ENCODE peak calls at places on chromosomes 12 and 14, in ten cellular contexts. One of them, this sample, is unnamed.

GRCh38 chr12:91778091-91778819 is 367.4 kb downstream of the BTG1 start:
- DNase-seq in neuronal stem cell: no peak
- DNase-seq in bronchial epithelial cell: peak; percentile 17
- DNase-seq in HepG2: no peak
- DNase-seq in activated naive CD4-positive, alpha-beta T cell treated with anti-CD3 and anti-CD28 coated beads, Interleukin-2, amount 10 ng/mL, durations not matched to agents 7 days and 5 days: peak; percentile 22
- DNase-seq in NCI-H2227 treated with DMSO at 0.1 percent for 48 hours: no peak
- DNase-seq in GM20000: peak; percentile 4
- DNase-seq in midbrain: no peak
- DNase-seq in NCI-H1092: no peak
- DNase-seq in WTC11: no peak
- DNase-seq in this sample: no peak

GRCh38 chr12:109999983-110000505 is 814 bp downstream of the ANKRD13A start:
- DNase-seq in neuronal stem cell: peak; percentile 21
- DNase-seq in bronchial epithelial cell: no peak
- DNase-seq in HepG2: no peak
- DNase-seq in activated naive CD4-positive, alpha-beta T cell treated with anti-CD3 and anti-CD28 coated beads, Interleukin-2, amount 10 ng/mL, durations not matched to agents 7 days and 5 days: peak; percentile 30
- DNase-seq in NCI-H2227 treated with DMSO at 0.1 percent for 48 hours: no peak
- DNase-seq in GM20000: no peak
- DNase-seq in midbrain: no peak
- DNase-seq in NCI-H1092: no peak
- DNase-seq in WTC11: peak; percentile 25
- DNase-seq in this sample: no peak

GRCh38 chr12:69933115-69933552 is 108.1 kb downstream of the MYRFL start:
- DNase-seq in neuronal stem cell: no peak
- DNase-seq in bronchial epithelial cell: no peak
- DNase-seq in HepG2: no peak
- DNase-seq in activated naive CD4-positive, alpha-beta T cell treated with anti-CD3 and anti-CD28 coated beads, Interleukin-2, amount 10 ng/mL, durations not matched to agents 7 days and 5 days: no peak
- DNase-seq in NCI-H2227 treated with DMSO at 0.1 percent for 48 hours: no peak
- DNase-seq in GM20000: peak; percentile 16
- DNase-seq in midbrain: no peak
- DNase-seq in NCI-H1092: no peak
- DNase-seq in WTC11: peak; percentile 82
- DNase-seq in this sample: no peak

GRCh38 chr14:71948101-71948500 is 15.9 kb downstream of the RGS6 start:
- DNase-seq in neuronal stem cell: no peak
- DNase-seq in bronchial epithelial cell: no peak
- DNase-seq in HepG2: no peak
- DNase-seq in activated naive CD4-positive, alpha-beta T cell treated with anti-CD3 and anti-CD28 coated beads, Interleukin-2, amount 10 ng/mL, durations not matched to agents 7 days and 5 days: no peak
- DNase-seq in NCI-H2227 treated with DMSO at 0.1 percent for 48 hours: no peak
- DNase-seq in GM20000: no peak
- DNase-seq in midbrain: no peak
- DNase-seq in NCI-H1092: no peak
- DNase-seq in WTC11: no peak
- DNase-seq in this sample: no peak

GRCh38 chr14:61925732-61926445 is 163.7 kb downstream of the SNAPC1 start:
- DNase-seq in neuronal stem cell: no peak
- DNase-seq in bronchial epithelial cell: no peak
- DNase-seq in HepG2: no peak
- DNase-seq in activated naive CD4-positive, alpha-beta T cell treated with anti-CD3 and anti-CD28 coated beads, Interleukin-2, amount 10 ng/mL, durations not matched to agents 7 days and 5 days: no peak
- DNase-seq in NCI-H2227 treated with DMSO at 0.1 percent for 48 hours: no peak
- DNase-seq in GM20000: no peak
- DNase-seq in midbrain: no peak
- DNase-seq in NCI-H1092: no peak
- DNase-seq in WTC11: no peak
- DNase-seq in this sample: no peak

GRCh38 chr12:120039711-120040110 is 50.7 kb downstream of the BICDL1 start:
- DNase-seq in neuronal stem cell: no peak
- DNase-seq in bronchial epithelial cell: no peak
- DNase-seq in HepG2: no peak
- DNase-seq in activated naive CD4-positive, alpha-beta T cell treated with anti-CD3 and anti-CD28 coated beads, Interleukin-2, amount 10 ng/mL, durations not matched to agents 7 days and 5 days: no peak
- DNase-seq in NCI-H2227 treated with DMSO at 0.1 percent for 48 hours: no peak
- DNase-seq in GM20000: no peak
- DNase-seq in midbrain: no peak
- DNase-seq in NCI-H1092: no peak
- DNase-seq in WTC11: no peak
- DNase-seq in this sample: no peak

GRCh38 chr14:50396636-50397460 is at the start of gene CDKL1:
- DNase-seq in neuronal stem cell: peak; percentile 63
- DNase-seq in bronchial epithelial cell: peak; percentile 40
- DNase-seq in HepG2: peak; percentile 32
- DNase-seq in activated naive CD4-positive, alpha-beta T cell treated with anti-CD3 and anti-CD28 coated beads, Interleukin-2, amount 10 ng/mL, durations not matched to agents 7 days and 5 days: peak; percentile 59
- DNase-seq in NCI-H2227 treated with DMSO at 0.1 percent for 48 hours: peak; percentile 61
- DNase-seq in GM20000: peak; percentile 74
- DNase-seq in midbrain: peak; percentile 66
- DNase-seq in NCI-H1092: peak; percentile 37
- DNase-seq in WTC11: peak; percentile 76
- DNase-seq in this sample: peak; percentile 45

GRCh38 chr14:87161502-87161901 is 831.5 kb downstream of the GALC start:
- DNase-seq in neuronal stem cell: no peak
- DNase-seq in bronchial epithelial cell: no peak
- DNase-seq in HepG2: no peak
- DNase-seq in activated naive CD4-positive, alpha-beta T cell treated with anti-CD3 and anti-CD28 coated beads, Interleukin-2, amount 10 ng/mL, durations not matched to agents 7 days and 5 days: no peak
- DNase-seq in NCI-H2227 treated with DMSO at 0.1 percent for 48 hours: no peak
- DNase-seq in GM20000: no peak
- DNase-seq in midbrain: no peak
- DNase-seq in NCI-H1092: no peak
- DNase-seq in WTC11: no peak
- DNase-seq in this sample: no peak